ENCODE peak calls at places on chromosomes 12 and 14, in four cellular contexts. C, S, P and A are unnamed samples.

GRCh38 chr12:12661086-12661485 is 34.9 kb downstream of the GPR19 start:
- DNase-seq in C (no peak), S (no peak), P (no peak), A (no peak)

GRCh38 chr12:20624718-20625117 is 70.4 kb upstream of the SLCO1C1 start:
- DNase-seq in C (peak; percentile 63), S (no peak), P (no peak), A (peak; percentile 33)

GRCh38 chr14:104323551-104324175 is 185.3 kb downstream of the KIF26A start:
- DNase-seq in C (no peak), S (no peak), P (no peak), A (no peak)

GRCh38 chr12:87678453-87678852 is 350.7 kb downstream of the C12orf50 start:
- DNase-seq in C (peak; percentile 26), S (no peak), P (no peak), A (no peak)

GRCh38 chr14:105066285-105067071 is 1.2 kb upstream of the GPR132 start:
- DNase-seq in C (no peak), S (peak; percentile 52), P (peak; percentile 65), A (no peak)

GRCh38 chr14:76696791-76697190 is 64.5 kb upstream of the VASH1 start:
- DNase-seq in C (no peak), S (no peak), P (no peak), A (peak; percentile 54)

GRCh38 chr12:123850246-123851134 is 88.4 kb downstream of the DNAH10 start:
- DNase-seq in C (no peak), S (no peak), P (no peak), A (no peak)

GRCh38 chr12:122062832-122063690 is 15.5 kb upstream of the MLXIP start:
- DNase-seq in C (no peak), S (peak; percentile 72), P (no peak), A (peak; percentile 56)

GRCh38 chr12:143964-144649 is 69.8 kb downstream of the SLC6A12 start:
- DNase-seq in C (no peak), S (no peak), P (no peak), A (peak; percentile 94)

GRCh38 chr12:118302053-118302452 is 70.7 kb downstream of the TAOK3 start:
- DNase-seq in C (no peak), S (no peak), P (no peak), A (no peak)

GRCh38 chr12:53596920-53597363 is 29.2 kb downstream of the ATF7 start:
- DNase-seq in C (no peak), S (no peak), P (no peak), A (no peak)

GRCh38 chr14:81269100-81269978 is 48.6 kb upstream of the GTF2A1 start:
- DNase-seq in C (peak; percentile 82), S (no peak), P (peak; percentile 12), A (peak; percentile 76)

GRCh38 chr12:93622485-93622884 is 50.0 kb downstream of the SOCS2 start:
- DNase-seq in C (no peak), S (no peak), P (no peak), A (no peak)

GRCh38 chr14:31265701-31266398 is 58.3 kb upstream of the HECTD1 start:
- DNase-seq in C (no peak), S (no peak), P (no peak), A (peak; percentile 11)

GRCh38 chr12:116247377-116247776 is 30.1 kb downstream of the MED13L start:
- DNase-seq in C (peak; percentile 25), S (no peak), P (no peak), A (no peak)

GRCh38 chr12:48977290-48978281 is 536 bp upstream of the WNT1 start:
- DNase-seq in C (peak; percentile 76), S (peak; percentile 91), P (peak; percentile 79), A (peak; percentile 87)

GRCh38 chr14:71012888-71013287 is 105.6 kb downstream of the PCNX1 start:
- DNase-seq in C (no peak), S (no peak), P (no peak), A (no peak)